ENCODE peak calls at places on chromosome 16, in nine cellular contexts. One of them, this sample, is unnamed.
A peak's percentile ranks its signal among the peaks of the same experiment; 100 is the strongest.

GRCh38 chr16:24848065-24848464 is 2.3 kb downstream of the SLC5A11 start:
- DNase-seq in adrenal gland: no peak
- DNase-seq in IMR-90: peak; percentile 82
- DNase-seq in heart right ventricle: no peak
- DNase-seq in GM23338: no peak
- DNase-seq in hepatocyte: no peak
- DNase-seq in tibial nerve: no peak
- DNase-seq in gastrocnemius medialis: no peak
- DNase-seq in stomach: no peak
- DNase-seq in this sample: no peak

GRCh38 chr16:1380195-1380594 is 28.5 kb downstream of the GNPTG start:
- DNase-seq in gastrocnemius medialis: no peak
- DNase-seq in adrenal gland: no peak
- DNase-seq in stomach: no peak
- DNase-seq in IMR-90: no peak
- DNase-seq in heart right ventricle: no peak
- DNase-seq in hepatocyte: no peak
- DNase-seq in tibial nerve: no peak
- DNase-seq in GM23338: no peak
- DNase-seq in this sample: no peak

GRCh38 chr16:74608944-74609343 is 2.0 kb upstream of the GLG1 start:
- DNase-seq in IMR-90: no peak
- DNase-seq in adrenal gland: no peak
- DNase-seq in heart right ventricle: no peak
- DNase-seq in hepatocyte: no peak
- DNase-seq in gastrocnemius medialis: no peak
- DNase-seq in tibial nerve: no peak
- DNase-seq in stomach: no peak
- DNase-seq in GM23338: no peak
- DNase-seq in this sample: no peak

GRCh38 chr16:25009822-25010221 is 5.3 kb downstream of the ARHGAP17 start:
- DNase-seq in GM23338: no peak
- DNase-seq in hepatocyte: no peak
- DNase-seq in stomach: no peak
- DNase-seq in tibial nerve: no peak
- DNase-seq in adrenal gland: no peak
- DNase-seq in heart right ventricle: peak; percentile 40
- DNase-seq in IMR-90: peak; percentile 57
- DNase-seq in gastrocnemius medialis: no peak
- DNase-seq in this sample: peak; percentile 78

GRCh38 chr16:8729779-8730334 is 55.4 kb downstream of the ABAT start:
- DNase-seq in heart right ventricle: no peak
- DNase-seq in tibial nerve: no peak
- DNase-seq in gastrocnemius medialis: no peak
- DNase-seq in hepatocyte: no peak
- DNase-seq in stomach: no peak
- DNase-seq in adrenal gland: no peak
- DNase-seq in GM23338: no peak
- DNase-seq in IMR-90: no peak
- DNase-seq in this sample: no peak

GRCh38 chr16:85389679-85390470 is 223.2 kb upstream of the GSE1 start:
- DNase-seq in gastrocnemius medialis: no peak
- DNase-seq in hepatocyte: no peak
- DNase-seq in stomach: no peak
- DNase-seq in tibial nerve: peak; percentile 4
- DNase-seq in GM23338: no peak
- DNase-seq in adrenal gland: peak; percentile 37
- DNase-seq in heart right ventricle: peak; percentile 8
- DNase-seq in IMR-90: no peak
- DNase-seq in this sample: peak; percentile 65

GRCh38 chr16:78376452-78376851 is 277.0 kb downstream of the WWOX start:
- DNase-seq in tibial nerve: no peak
- DNase-seq in heart right ventricle: no peak
- DNase-seq in adrenal gland: no peak
- DNase-seq in GM23338: no peak
- DNase-seq in IMR-90: no peak
- DNase-seq in stomach: no peak
- DNase-seq in hepatocyte: no peak
- DNase-seq in gastrocnemius medialis: no peak
- DNase-seq in this sample: no peak

GRCh38 chr16:88536971-88537751 is 33.0 kb upstream of the ZC3H18 start:
- DNase-seq in IMR-90: no peak
- DNase-seq in GM23338: peak; percentile 59
- DNase-seq in heart right ventricle: no peak
- DNase-seq in tibial nerve: no peak
- DNase-seq in gastrocnemius medialis: no peak
- DNase-seq in stomach: no peak
- DNase-seq in adrenal gland: no peak
- DNase-seq in hepatocyte: no peak
- DNase-seq in this sample: peak; percentile 43

GRCh38 chr16:86524029-86524428 is 13.7 kb downstream of the FOXF1 start:
- DNase-seq in GM23338: no peak
- DNase-seq in hepatocyte: no peak
- DNase-seq in heart right ventricle: no peak
- DNase-seq in gastrocnemius medialis: no peak
- DNase-seq in IMR-90: no peak
- DNase-seq in tibial nerve: no peak
- DNase-seq in adrenal gland: no peak
- DNase-seq in stomach: no peak
- DNase-seq in this sample: no peak

DNA sequence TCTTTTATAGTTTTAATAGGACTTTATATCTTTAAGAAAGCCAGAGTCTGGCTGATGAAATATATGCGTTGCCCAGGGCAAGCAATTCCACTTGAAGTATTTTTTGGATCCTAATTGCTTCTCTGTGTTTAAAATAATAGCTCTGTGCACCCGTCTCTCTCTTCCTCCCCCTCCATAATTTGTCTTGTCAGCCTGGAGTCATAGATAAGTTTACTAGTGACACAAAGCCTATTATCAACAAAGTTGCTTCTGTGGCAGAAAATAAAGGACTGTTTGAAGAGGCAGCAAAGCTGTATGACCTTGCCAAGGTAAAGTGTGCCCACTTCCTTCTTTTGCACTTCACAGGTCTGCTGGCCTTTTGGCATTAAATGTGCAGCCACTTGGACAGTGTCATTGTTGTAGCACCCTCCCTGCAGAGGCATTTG is 28.6 kb upstream of the SLC12A3 start:
- DNase-seq in hepatocyte: no peak
- DNase-seq in adrenal gland: no peak
- DNase-seq in heart right ventricle: no peak
- DNase-seq in IMR-90: no peak
- DNase-seq in gastrocnemius medialis: no peak
- DNase-seq in tibial nerve: no peak
- DNase-seq in stomach: no peak
- DNase-seq in GM23338: no peak
- DNase-seq in this sample: no peak
- H3K36me3 ChIP-seq in hepatocyte: no peaks in the 10 kb centered on the region
- H3K36me3 ChIP-seq in adrenal gland: peaks cover 62% of the 10 kb centered on the region
- H3K36me3 ChIP-seq in heart right ventricle: no peaks in the 10 kb centered on the region
- H3K36me3 ChIP-seq in IMR-90: peaks cover 35% of the 10 kb centered on the region
- H3K36me3 ChIP-seq in gastrocnemius medialis: peaks cover 63% of the 10 kb centered on the region
- H3K36me3 ChIP-seq in tibial nerve: no peaks in the 10 kb centered on the region
- H3K36me3 ChIP-seq in stomach: peaks cover 99% of the 10 kb centered on the region
- H3K36me3 ChIP-seq in GM23338: peaks cover 25% of the 10 kb centered on the region
- H3K36me3 ChIP-seq in this sample: peaks cover 13% of the 10 kb centered on the region

GRCh38 chr16:65547799-65548446 is 426.1 kb upstream of the CDH11 start:
- DNase-seq in stomach: no peak
- DNase-seq in IMR-90: peak; percentile 93
- DNase-seq in tibial nerve: no peak
- DNase-seq in heart right ventricle: no peak
- DNase-seq in hepatocyte: peak; percentile 26
- DNase-seq in GM23338: peak; percentile 19
- DNase-seq in gastrocnemius medialis: no peak
- DNase-seq in adrenal gland: no peak
- DNase-seq in this sample: no peak

GRCh38 chr16:65540913-65541312 is 419.1 kb upstream of the CDH11 start:
- DNase-seq in GM23338: no peak
- DNase-seq in heart right ventricle: no peak
- DNase-seq in tibial nerve: no peak
- DNase-seq in IMR-90: no peak
- DNase-seq in hepatocyte: no peak
- DNase-seq in gastrocnemius medialis: no peak
- DNase-seq in stomach: no peak
- DNase-seq in adrenal gland: no peak
- DNase-seq in this sample: no peak

GRCh38 chr16:65548470-65548869 is 426.6 kb upstream of the CDH11 start:
- DNase-seq in hepatocyte: no peak
- DNase-seq in adrenal gland: no peak
- DNase-seq in heart right ventricle: no peak
- DNase-seq in gastrocnemius medialis: no peak
- DNase-seq in stomach: no peak
- DNase-seq in IMR-90: peak; percentile 13
- DNase-seq in tibial nerve: no peak
- DNase-seq in GM23338: peak; percentile 39
- DNase-seq in this sample: no peak

GRCh38 chr16:65543781-65544740 is 422.2 kb upstream of the CDH11 start:
- DNase-seq in hepatocyte: no peak
- DNase-seq in IMR-90: no peak
- DNase-seq in GM23338: no peak
- DNase-seq in heart right ventricle: no peak
- DNase-seq in stomach: no peak
- DNase-seq in tibial nerve: no peak
- DNase-seq in gastrocnemius medialis: no peak
- DNase-seq in adrenal gland: no peak
- DNase-seq in this sample: no peak

GRCh38 chr16:65546353-65546791 is 424.5 kb upstream of the CDH11 start:
- DNase-seq in tibial nerve: no peak
- DNase-seq in gastrocnemius medialis: no peak
- DNase-seq in GM23338: no peak
- DNase-seq in hepatocyte: peak; percentile 10
- DNase-seq in IMR-90: peak; percentile 55
- DNase-seq in stomach: no peak
- DNase-seq in heart right ventricle: no peak
- DNase-seq in adrenal gland: no peak
- DNase-seq in this sample: no peak
- H3K27ac ChIP-seq in tibial nerve: no peak overlapping the region
- H3K27ac ChIP-seq in gastrocnemius medialis: no peak overlapping the region
- H3K27ac ChIP-seq in GM23338: no peak overlapping the region
- H3K27ac ChIP-seq in hepatocyte: peak overlapping the region; percentile 92
- H3K27ac ChIP-seq in IMR-90: peak overlapping the region; percentile 85
- H3K27ac ChIP-seq in stomach: no peak overlapping the region
- H3K27ac ChIP-seq in heart right ventricle: no peak overlapping the region
- H3K27ac ChIP-seq in adrenal gland: no peak overlapping the region
- H3K27ac ChIP-seq in this sample: no peak overlapping the region

DNA sequence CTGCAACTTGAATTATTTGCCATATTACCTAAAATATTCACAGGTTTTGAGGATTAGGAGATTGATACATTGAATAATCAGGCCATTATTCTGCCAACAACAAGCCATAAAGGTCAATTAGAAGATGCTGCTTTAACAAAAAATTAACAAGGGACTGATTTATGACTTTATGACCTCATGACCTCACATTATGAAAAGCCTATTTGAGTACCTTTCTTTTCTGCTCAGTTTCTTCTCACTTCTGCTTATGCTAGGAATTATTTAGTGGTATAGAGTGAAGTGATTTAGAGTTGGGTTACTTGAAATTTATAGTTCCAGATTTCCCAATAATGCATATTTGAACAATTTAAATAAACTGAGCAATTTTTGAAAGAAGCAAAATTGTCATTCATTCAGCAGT is 121.6 kb downstream of the CHD9 start:
- DNase-seq in IMR-90: no peak
- DNase-seq in GM23338: no peak
- DNase-seq in tibial nerve: no peak
- DNase-seq in heart right ventricle: no peak
- DNase-seq in hepatocyte: no peak
- DNase-seq in gastrocnemius medialis: no peak
- DNase-seq in adrenal gland: no peak
- DNase-seq in stomach: no peak
- DNase-seq in this sample: no peak
- H3K4me1 ChIP-seq in IMR-90: peaks cover 2% of the 10 kb centered on the region
- H3K4me1 ChIP-seq in GM23338: no peaks in the 10 kb centered on the region
- H3K4me1 ChIP-seq in tibial nerve: no peaks in the 10 kb centered on the region
- H3K4me1 ChIP-seq in heart right ventricle: peaks cover 11% of the 10 kb centered on the region
- H3K4me1 ChIP-seq in hepatocyte: no peaks in the 10 kb centered on the region
- H3K4me1 ChIP-seq in gastrocnemius medialis: peaks cover 5% of the 10 kb centered on the region
- H3K4me1 ChIP-seq in adrenal gland: no peaks in the 10 kb centered on the region
- H3K4me1 ChIP-seq in stomach: no peaks in the 10 kb centered on the region
- H3K4me1 ChIP-seq in this sample: no peaks in the 10 kb centered on the region

GRCh38 chr16:22346463-22346862 is 28.0 kb downstream of the CDR2 start:
- DNase-seq in gastrocnemius medialis: no peak
- DNase-seq in stomach: no peak
- DNase-seq in adrenal gland: no peak
- DNase-seq in hepatocyte: no peak
- DNase-seq in tibial nerve: no peak
- DNase-seq in GM23338: no peak
- DNase-seq in heart right ventricle: no peak
- DNase-seq in IMR-90: no peak
- DNase-seq in this sample: no peak

GRCh38 chr16:22352726-22353125 is 21.7 kb downstream of the CDR2 start:
- DNase-seq in tibial nerve: no peak
- DNase-seq in gastrocnemius medialis: no peak
- DNase-seq in GM23338: no peak
- DNase-seq in hepatocyte: no peak
- DNase-seq in heart right ventricle: no peak
- DNase-seq in stomach: no peak
- DNase-seq in adrenal gland: no peak
- DNase-seq in IMR-90: no peak
- DNase-seq in this sample: no peak

GRCh38 chr16:22347100-22347820 is 27.2 kb downstream of the CDR2 start:
- DNase-seq in stomach: no peak
- DNase-seq in IMR-90: no peak
- DNase-seq in gastrocnemius medialis: no peak
- DNase-seq in adrenal gland: no peak
- DNase-seq in heart right ventricle: peak; percentile 55
- DNase-seq in tibial nerve: no peak
- DNase-seq in hepatocyte: no peak
- DNase-seq in GM23338: no peak
- DNase-seq in this sample: no peak

GRCh38 chr16:22352119-22352518 is 22.3 kb downstream of the CDR2 start:
- DNase-seq in gastrocnemius medialis: no peak
- DNase-seq in hepatocyte: no peak
- DNase-seq in tibial nerve: no peak
- DNase-seq in GM23338: no peak
- DNase-seq in IMR-90: no peak
- DNase-seq in stomach: no peak
- DNase-seq in heart right ventricle: no peak
- DNase-seq in adrenal gland: no peak
- DNase-seq in this sample: no peak

DNA sequence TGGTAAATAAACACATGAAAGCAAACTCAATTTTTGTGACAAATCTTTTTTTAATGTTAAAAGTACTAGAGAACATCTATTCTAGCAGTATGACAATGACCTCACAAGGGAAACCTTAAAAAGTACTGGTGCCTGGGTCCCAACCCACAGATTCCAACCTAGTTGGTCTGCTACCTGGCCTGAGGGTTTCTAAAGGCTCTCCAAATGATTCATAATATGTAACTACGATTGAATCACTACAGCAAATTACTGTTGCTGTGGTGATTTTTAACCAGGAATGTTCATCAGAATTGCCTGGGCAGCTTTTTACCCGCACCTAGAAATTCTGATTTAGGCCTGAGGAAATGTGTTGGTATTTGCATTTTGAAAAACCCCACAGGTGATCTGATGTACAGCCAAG is 26.1 kb downstream of the CDR2 start:
- DNase-seq in IMR-90: no peak
- DNase-seq in stomach: no peak
- DNase-seq in heart right ventricle: no peak
- DNase-seq in gastrocnemius medialis: no peak
- DNase-seq in hepatocyte: no peak
- DNase-seq in tibial nerve: no peak
- DNase-seq in adrenal gland: no peak
- DNase-seq in GM23338: no peak
- DNase-seq in this sample: no peak
- H3K36me3 ChIP-seq in IMR-90: peaks cover 55% of the 10 kb centered on the region
- H3K36me3 ChIP-seq in stomach: peaks cover 56% of the 10 kb centered on the region
- H3K36me3 ChIP-seq in heart right ventricle: no peaks in the 10 kb centered on the region
- H3K36me3 ChIP-seq in gastrocnemius medialis: peaks cover 32% of the 10 kb centered on the region
- H3K36me3 ChIP-seq in hepatocyte: no peaks in the 10 kb centered on the region
- H3K36me3 ChIP-seq in tibial nerve: no peaks in the 10 kb centered on the region
- H3K36me3 ChIP-seq in adrenal gland: peaks cover 37% of the 10 kb centered on the region
- H3K36me3 ChIP-seq in GM23338: peaks cover 33% of the 10 kb centered on the region
- H3K36me3 ChIP-seq in this sample: peaks cover 9% of the 10 kb centered on the region